ENCODE peak calls at places on chromosomes 16 and 17, in six cellular contexts. Z, M, J, P, H and C are unnamed samples.

GRCh38 chr17:43723697-43724359 is 34.8 kb downstream of the SOST start:
- DNase-seq in M (no peak), H (no peak), P (peak), Z (no peak), J (no peak), C (peak)

GRCh38 chr17:47225911-47226688 is 17.0 kb downstream of the MYL4 start:
- DNase-seq in Z (no peak), M (no peak), J (no peak), H (no peak), P (peak), C (no peak)

GRCh38 chr17:64772845-64773299 is 110.8 kb upstream of the SMURF2 start:
- DNase-seq in H (no peak), J (no peak), Z (no peak), M (no peak), P (no peak), C (no peak)

GRCh38 chr17:33674685-33675084 is 381.6 kb upstream of the ASIC2 start:
- DNase-seq in J (peak), P (peak), H (peak), Z (peak), M (peak), C (peak)

GRCh38 chr17:82320956-82321927 is 3.8 kb upstream of the CD7 start:
- DNase-seq in J (no peak), Z (peak), P (no peak), M (no peak), H (no peak), C (peak)

GRCh38 chr17:72287586-72287985 is 166.8 kb downstream of the SOX9 start:
- DNase-seq in H (no peak), Z (no peak), P (no peak), M (no peak), J (no peak), C (no peak)

GRCh38 chr17:74758846-74759163 is 10.4 kb downstream of the NHERF1 start:
- DNase-seq in J (no peak), Z (no peak), P (no peak), H (no peak), M (no peak), C (no peak)

GRCh38 chr16:85462405-85463227 is 150.5 kb upstream of the GSE1 start:
- DNase-seq in Z (peak), J (peak), M (no peak), H (no peak), P (no peak), C (peak)

GRCh38 chr17:59652119-59652518 is 32.4 kb downstream of the CLTC start:
- DNase-seq in P (peak), M (no peak), Z (no peak), J (no peak), H (peak), C (no peak)

GRCh38 chr16:54070944-54071343 is 215.6 kb downstream of the IRX3 start:
- DNase-seq in P (no peak), M (no peak), H (no peak), Z (no peak), J (no peak), C (no peak)

GRCh38 chr17:17416007-17416399 is 60.8 kb upstream of the MED9 start:
- DNase-seq in J (no peak), M (no peak), P (peak), Z (peak), H (no peak), C (no peak)

GRCh38 chr17:41464682-41465081 is 2.5 kb downstream of the KRT32 start:
- DNase-seq in P (peak), Z (no peak), M (no peak), J (peak), H (peak), C (no peak)

GRCh38 chr17:12140685-12141084 is 120.0 kb downstream of the MAP2K4 start:
- DNase-seq in P (no peak), M (no peak), H (no peak), Z (no peak), J (no peak), C (no peak)

GRCh38 chr17:45018514-45019176 is 32.8 kb downstream of the DCAKD start:
- DNase-seq in P (no peak), Z (peak), M (no peak), J (peak), H (no peak), C (peak)

GRCh38 chr17:6868579-6868978 is 37.0 kb upstream of the TEKT1 start:
- DNase-seq in P (peak), H (no peak), J (no peak), Z (no peak), M (no peak), C (no peak)

GRCh38 chr16:85492617-85492957 is 120.5 kb upstream of the GSE1 start:
- DNase-seq in Z (no peak), M (no peak), J (no peak), P (no peak), H (no peak), C (no peak)

GRCh38 chr17:3799181-3799627 is 1.8 kb downstream of the ITGAE start:
- DNase-seq in H (no peak), P (no peak), Z (peak), J (no peak), M (no peak), C (no peak)

GRCh38 chr17:40316571-40317344 is 7.8 kb downstream of the RARA start:
- DNase-seq in H (no peak), M (no peak), P (peak), Z (peak), J (peak), C (peak)

GRCh38 chr17:2982854-2983636 is 80.4 kb downstream of the OR1D5 start:
- DNase-seq in M (no peak), J (peak), Z (no peak), H (no peak), P (peak), C (no peak)

GRCh38 chr17:66165537-66166123 is 26.3 kb downstream of the CEP112 start:
- DNase-seq in P (peak), J (no peak), M (no peak), H (peak), Z (peak), C (peak)

GRCh38 chr17:70190959-70191805 is 21.9 kb downstream of the KCNJ2 start:
- DNase-seq in H (no peak), Z (no peak), P (peak), M (no peak), J (no peak), C (no peak)

GRCh38 chr17:45584092-45585036 is 93.8 kb upstream of the PLEKHM1 start:
- DNase-seq in P (peak), H (no peak), M (peak), Z (peak), J (peak), C (peak)

GRCh38 chr16:53412549-53412948 is 21.7 kb upstream of the RBL2 start:
- DNase-seq in M (no peak), Z (no peak), H (no peak), J (no peak), P (no peak), C (no peak)

GRCh38 chr16:80500116-80500859 is 40.5 kb upstream of the DYNLRB2 start:
- DNase-seq in P (no peak), J (no peak), H (no peak), M (no peak), Z (peak), C (no peak)

GRCh38 chr16:23678430-23679273 is at the start of gene PLK1:
- DNase-seq in P (peak), J (peak), Z (peak), H (no peak), M (peak), C (peak)

GRCh38 chr16:27233731-27234130 is 30.4 kb downstream of the KDM8 start:
- DNase-seq in M (no peak), J (no peak), H (no peak), P (no peak), Z (no peak), C (no peak)

GRCh38 chr16:69143116-69143515 is 10.7 kb downstream of the UTP4 start:
- DNase-seq in J (no peak), M (no peak), P (no peak), Z (peak), H (no peak), C (no peak)

GRCh38 chr17:44555056-44555455 is 2.2 kb upstream of the FZD2 start:
- DNase-seq in H (no peak), M (no peak), Z (no peak), J (no peak), P (no peak), C (no peak)

GRCh38 chr17:62631086-62631935 is 3.8 kb downstream of the MRC2 start:
- DNase-seq in Z (no peak), J (no peak), H (no peak), P (no peak), M (no peak), C (no peak)

GRCh38 chr16:49856741-49857330 is 924 bp upstream of the ZNF423 start:
- DNase-seq in P (peak), J (peak), M (peak), H (peak), Z (peak), C (peak)

GRCh38 chr17:8965394-8966168 is at the start of gene PIK3R5:
- DNase-seq in M (peak), Z (no peak), P (no peak), H (no peak), J (peak), C (peak)

GRCh38 chr16:58026139-58026704 is 668 bp downstream of the MMP15 start:
- DNase-seq in H (no peak), P (peak), M (peak), J (peak), Z (peak), C (peak)

GRCh38 chr16:62036101-62036806 is at the start of gene CDH8:
- DNase-seq in P (peak), H (no peak), Z (no peak), M (peak), J (no peak), C (peak)

GRCh38 chr17:57294629-57295501 is 38.5 kb downstream of the MSI2 start:
- DNase-seq in J (peak), M (no peak), P (peak), H (no peak), Z (peak), C (no peak)

GRCh38 chr17:8103549-8103948 is 14.8 kb downstream of the ALOXE3 start:
- DNase-seq in J (no peak), H (no peak), P (no peak), Z (no peak), M (no peak), C (no peak)

GRCh38 chr16:89444151-89444723 is 46.1 kb downstream of the ANKRD11 start:
- DNase-seq in Z (no peak), H (no peak), J (no peak), M (no peak), P (no peak), C (no peak)

GRCh38 chr16:89443727-89444084 is 46.7 kb downstream of the ANKRD11 start:
- DNase-seq in M (no peak), P (no peak), H (no peak), J (peak), Z (no peak), C (no peak)

GRCh38 chr16:89445166-89445565 is 45.2 kb downstream of the ANKRD11 start:
- DNase-seq in P (no peak), Z (no peak), H (no peak), J (no peak), M (no peak), C (no peak)

GRCh38 chr16:89442588-89442987 is 47.8 kb downstream of the ANKRD11 start:
- DNase-seq in M (no peak), H (no peak), J (no peak), Z (no peak), P (no peak), C (peak)

DNA sequence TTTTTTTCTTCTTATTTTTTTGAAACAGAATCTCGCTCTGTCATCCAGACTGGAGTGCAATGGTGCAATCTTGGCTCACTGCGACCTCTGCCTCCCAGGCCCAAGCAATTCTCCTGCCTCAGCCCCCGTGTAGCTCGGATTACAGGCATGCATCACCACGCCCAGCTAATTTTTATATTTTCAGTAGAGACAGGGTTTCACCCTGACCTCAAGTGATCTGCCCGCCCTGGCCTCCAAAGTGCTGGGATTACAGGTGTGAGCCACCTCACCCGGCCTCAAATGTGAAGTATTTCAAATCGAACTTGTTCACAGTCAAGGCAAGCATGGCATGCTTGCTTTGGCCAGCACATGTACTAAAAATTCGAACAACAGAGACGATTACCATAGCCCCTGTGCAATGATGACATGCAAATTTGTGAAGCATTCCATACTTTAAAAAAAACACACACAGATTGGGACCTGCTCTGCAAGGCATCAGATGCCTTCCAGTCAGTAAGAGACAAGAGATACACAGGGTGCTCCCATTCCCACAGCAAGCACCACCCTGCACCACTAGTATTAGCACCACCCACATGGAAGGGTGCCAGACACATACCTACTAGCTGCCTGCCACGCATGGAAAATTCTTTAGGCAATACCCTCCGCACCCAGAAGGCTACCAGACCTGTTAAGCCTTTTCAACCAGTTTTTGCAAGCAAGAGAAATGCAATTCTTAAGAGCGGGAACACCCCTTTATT is 47.2 kb downstream of the ANKRD11 start:
- DNase-seq in J (no peak), M (no peak), H (peak), Z (no peak), P (peak), C (peak)
- TF ChIP-seq CTCF in J (no peak), M (no peak), H (no peak), Z (no peak), P (no peak), C (no peak)

GRCh38 chr16:88526906-88527185 is 43.4 kb upstream of the ZC3H18 start:
- DNase-seq in H (no peak), J (no peak), Z (no peak), M (no peak), P (no peak), C (no peak)

GRCh38 chr16:88525663-88525990 is 44.6 kb upstream of the ZC3H18 start:
- DNase-seq in M (no peak), Z (no peak), P (no peak), H (no peak), J (no peak), C (no peak)

GRCh38 chr16:88527186-88527936 is 42.8 kb upstream of the ZC3H18 start:
- DNase-seq in Z (peak), P (peak), J (peak), M (peak), H (no peak), C (peak)

GRCh38 chr16:88524973-88525662 is 45.1 kb upstream of the ZC3H18 start:
- DNase-seq in P (no peak), Z (no peak), H (no peak), J (no peak), M (no peak), C (no peak)

GRCh38 chr16:88526008-88526905 is 43.9 kb upstream of the ZC3H18 start:
- DNase-seq in J (no peak), M (no peak), Z (no peak), P (no peak), H (no peak), C (no peak)
- TF ChIP-seq CTCF in J (no peak), M (no peak), Z (no peak), P (no peak), H (no peak), C (no peak)

GRCh38 chr16:88672776-88673175 is 9.9 kb upstream of the MVD start:
- DNase-seq in Z (peak), P (no peak), J (no peak), H (no peak), M (no peak), C (peak)
- TF ChIP-seq CTCF in Z (peak), P (no peak), J (peak), H (peak), M (peak), C (peak)

GRCh38 chr17:79126139-79126538 is 51.5 kb downstream of the ENGASE start:
- DNase-seq in H (no peak), M (no peak), Z (peak), P (no peak), J (no peak), C (no peak)
- TF ChIP-seq CTCF in H (peak), M (no peak), Z (peak), P (no peak), J (peak), C (no peak)

GRCh38 chr17:49875690-49876089 is 27.8 kb upstream of the TAC4 start:
- DNase-seq in H (no peak), Z (no peak), P (no peak), J (no peak), M (no peak), C (no peak)

GRCh38 chr17:49874911-49875310 is 27.0 kb upstream of the TAC4 start:
- DNase-seq in M (no peak), J (no peak), H (no peak), Z (no peak), P (no peak), C (no peak)

GRCh38 chr17:49873926-49874325 is 26.1 kb upstream of the TAC4 start:
- DNase-seq in P (no peak), Z (no peak), H (no peak), M (no peak), J (no peak), C (no peak)

GRCh38 chr17:49872776-49873377 is 25.0 kb upstream of the TAC4 start:
- DNase-seq in H (no peak), M (no peak), Z (no peak), P (no peak), J (no peak), C (no peak)

DNA sequence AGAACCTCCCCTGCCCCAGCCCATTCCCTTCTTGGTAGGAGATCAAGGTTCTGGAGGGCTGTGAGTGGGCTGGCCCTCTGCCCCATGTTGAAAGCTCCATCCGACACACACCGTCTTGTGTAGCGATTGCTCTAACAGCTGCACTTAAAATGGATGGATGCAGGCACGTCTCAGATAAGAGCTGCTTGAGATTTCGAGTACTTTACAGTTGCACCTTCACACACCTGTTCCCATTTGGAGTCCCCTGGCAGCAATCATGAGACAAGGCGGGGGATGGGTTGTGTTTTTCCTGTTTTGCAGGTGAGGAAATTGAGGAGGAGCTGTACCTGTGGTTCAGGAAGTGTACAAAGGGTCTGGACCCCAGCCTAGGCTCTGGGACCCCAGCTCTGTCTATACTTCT is 25.6 kb upstream of the TAC4 start:
- DNase-seq in J (no peak), Z (peak), P (no peak), H (no peak), M (no peak), C (no peak)
- TF ChIP-seq CTCF in J (no peak), Z (no peak), P (no peak), H (no peak), M (no peak), C (no peak)

GRCh38 chr17:37432671-37433070 is 26.0 kb downstream of the TADA2A start:
- DNase-seq in H (no peak), P (no peak), M (no peak), J (no peak), Z (no peak), C (no peak)

GRCh38 chr17:37440424-37440823 is 33.7 kb downstream of the TADA2A start:
- DNase-seq in J (no peak), M (no peak), P (no peak), H (no peak), Z (no peak), C (no peak)

GRCh38 chr17:37438141-37438540 is 31.5 kb downstream of the TADA2A start:
- DNase-seq in P (no peak), J (no peak), Z (no peak), H (no peak), M (no peak), C (no peak)
- TF ChIP-seq CTCF in P (no peak), J (no peak), Z (peak), H (no peak), M (peak), C (no peak)

GRCh38 chr17:1870592-1870991 is 40.8 kb downstream of the RPA1 start:
- DNase-seq in Z (no peak), H (no peak), P (no peak), M (no peak), J (no peak), C (no peak)

GRCh38 chr17:1865252-1866037 is 35.6 kb downstream of the RPA1 start:
- DNase-seq in J (no peak), Z (peak), P (peak), H (no peak), M (no peak), C (no peak)

GRCh38 chr17:1871743-1872142 is 41.9 kb downstream of the RPA1 start:
- DNase-seq in J (no peak), H (no peak), P (no peak), M (no peak), Z (no peak), C (no peak)

GRCh38 chr17:1867307-1867706 is 37.5 kb downstream of the RPA1 start:
- DNase-seq in Z (no peak), M (no peak), J (no peak), P (no peak), H (no peak), C (no peak)

GRCh38 chr17:1868090-1868489 is 38.3 kb downstream of the RPA1 start:
- DNase-seq in H (no peak), Z (no peak), P (no peak), J (no peak), M (no peak), C (no peak)
- TF ChIP-seq CTCF in H (no peak), Z (no peak), P (no peak), J (no peak), M (no peak), C (no peak)

GRCh38 chr16:16863672-16864071 is 484.7 kb downstream of the NPIPA7 start:
- DNase-seq in J (peak), P (no peak), Z (no peak), H (no peak), M (no peak), C (no peak)

GRCh38 chr16:16864536-16864935 is 485.6 kb downstream of the NPIPA7 start:
- DNase-seq in H (no peak), J (no peak), M (no peak), P (no peak), Z (no peak), C (no peak)

GRCh38 chr16:16865374-16865773 is 486.4 kb downstream of the NPIPA7 start:
- DNase-seq in J (no peak), P (no peak), M (no peak), Z (no peak), H (no peak), C (no peak)

GRCh38 chr16:16857603-16858283 is 478.8 kb downstream of the NPIPA7 start:
- DNase-seq in P (no peak), H (no peak), J (no peak), Z (no peak), M (no peak), C (no peak)

GRCh38 chr16:16861546-16861945 is 482.6 kb downstream of the NPIPA7 start:
- DNase-seq in H (peak), M (peak), Z (peak), P (peak), J (no peak), C (peak)
- TF ChIP-seq CTCF in H (peak), M (peak), Z (peak), P (peak), J (peak), C (peak)